ENCODE peak calls at places on chromosome 18, in nine cellular contexts. H is NCI-H748 treated with DMSO at 0.1 percent for 48 hours; F is stimulated activated CD4-positive, alpha-beta T cell treated with anti-CD3 and anti-CD28 coated beads, Interleukin-1b, Interleukin-23, amount 100 ng/mL, for 24 hours; Z is GM13976; N is mucosa of descending colon; E is T follicular helper cell; O is small intestine; A is H54; U is amniotic epithelial cell. W is an unnamed sample.

GRCh38 chr18:79774111-79774510 is 23.6 kb upstream of the KCNG2 start:
- DNase-seq in H (no peak), F (no peak), Z (no peak), N (no peak), E (no peak), O (no peak), A (no peak), U (no peak), W (no peak)

GRCh38 chr18:6546229-6546628 is 131.5 kb upstream of the L3MBTL4 start:
- DNase-seq in H (no peak), F (no peak), Z (no peak), N (no peak), E (no peak), O (no peak), A (no peak), U (no peak), W (no peak)

GRCh38 chr18:9649164-9649540 is 34.8 kb upstream of the PPP4R1 start:
- DNase-seq in H (no peak), F (no peak), Z (no peak), N (no peak), E (no peak), O (no peak), A (no peak), U (no peak), W (no peak)

GRCh38 chr18:77127769-77128671 is 4.6 kb downstream of the MBP start:
- DNase-seq in H (no peak), F (no peak), Z (no peak), N (peak; percentile 34), E (peak; percentile 40), O (peak; percentile 97), A (no peak), U (peak; percentile 94), W (peak; percentile 59)

GRCh38 chr18:59388180-59388579 is 29.1 kb upstream of the LMAN1 start:
- DNase-seq in H (peak; percentile 96), F (no peak), Z (no peak), N (no peak), E (no peak), O (no peak), A (no peak), U (no peak), W (no peak)

GRCh38 chr18:61582205-61582710 is 249.0 kb downstream of the CDH20 start:
- DNase-seq in H (no peak), F (no peak), Z (no peak), N (no peak), E (no peak), O (no peak), A (no peak), U (no peak), W (no peak)

GRCh38 chr18:57630759-57631660 is 9.4 kb upstream of the NARS1 start:
- DNase-seq in H (no peak), F (no peak), Z (peak; percentile 54), N (no peak), E (no peak), O (no peak), A (no peak), U (no peak), W (no peak)

GRCh38 chr18:59904051-59904601 is 4.3 kb downstream of the PMAIP1 start:
- DNase-seq in H (no peak), F (no peak), Z (no peak), N (no peak), E (no peak), O (no peak), A (no peak), U (peak; percentile 17), W (no peak)

GRCh38 chr18:33146009-33146408 is 294.5 kb downstream of the CCDC178 start:
- DNase-seq in H (no peak), F (no peak), Z (no peak), N (no peak), E (no peak), O (no peak), A (no peak), U (no peak), W (no peak)

GRCh38 chr18:79875531-79875919 is 75.9 kb downstream of the SLC66A2 start:
- DNase-seq in H (no peak), F (no peak), Z (no peak), N (no peak), E (no peak), O (no peak), A (no peak), U (no peak), W (no peak)